ENCODE peak calls at places on chromosomes 4 and X, in seven cellular contexts. O is hippocampal formation; L is iPS-NIHi11; R is NCI-H1092 treated with DMSO at 0.1 percent for 48 hours; Q is CD4-positive, alpha-beta T cell; W is IMR-90; I is D341Med. F is an unnamed sample.

GRCh38 chr4:24770111-24770584 is 25.2 kb upstream of the SOD3 start:
- DNase-seq in I (no peak), Q (no peak), W (peak; percentile 97), L (no peak), R (no peak), O (no peak), F (no peak)

GRCh38 chr4:173284463-173284862 is 49.7 kb downstream of the HMGB2 start:
- DNase-seq in I (no peak), W (no peak), L (no peak), O (no peak), R (no peak), Q (no peak), F (no peak)

GRCh38 chr4:149707862-149708261 is 107.8 kb downstream of the IQCM start:
- DNase-seq in I (no peak), Q (no peak), L (no peak), W (no peak), R (no peak), O (no peak), F (no peak)

GRCh38 chrX:103275947-103276567 is 493 bp downstream of the TCEAL5 start:
- DNase-seq in O (no peak), W (no peak), R (no peak), L (no peak), I (no peak), Q (no peak), F (no peak)

GRCh38 chr4:54657556-54658313 is at the start of gene KIT:
- DNase-seq in I (peak; percentile 79), W (peak; percentile 32), Q (no peak), R (peak; percentile 82), L (peak; percentile 91), O (no peak), F (peak; percentile 91)

GRCh38 chrX:132090370-132091152 is 37.3 kb downstream of the FRMD7 start:
- DNase-seq in I (no peak), R (no peak), O (no peak), L (no peak), Q (no peak), W (no peak), F (no peak)

GRCh38 chr4:99506781-99507180 is 4.0 kb upstream of the C4orf17 start:
- DNase-seq in R (no peak), O (no peak), L (no peak), W (no peak), Q (no peak), I (no peak), F (no peak)

GRCh38 chr4:85061974-85062373 is 95.5 kb upstream of the WDFY3 start:
- DNase-seq in Q (no peak), L (no peak), R (no peak), I (no peak), W (no peak), O (no peak), F (no peak)

GRCh38 chr4:69858683-69859082 is 1.3 kb downstream of the SULT1E1 start:
- DNase-seq in W (no peak), L (peak; percentile 9), I (peak; percentile 17), O (no peak), Q (no peak), R (peak; percentile 2), F (no peak)

GRCh38 chrX:149631293-149632165 is at the start of gene TMEM185A:
- DNase-seq in R (peak; percentile 55), W (peak; percentile 32), L (peak; percentile 77), I (peak; percentile 87), O (peak; percentile 3), Q (peak; percentile 66), F (peak; percentile 94)

GRCh38 chr4:103429283-103429682 is 231.1 kb upstream of the CENPE start:
- DNase-seq in L (peak; percentile 69), I (peak; percentile 28), R (no peak), Q (no peak), O (no peak), W (no peak), F (no peak)

GRCh38 chr4:13219971-13220370 is 264.2 kb downstream of the RAB28 start:
- DNase-seq in O (no peak), I (no peak), L (no peak), Q (no peak), W (no peak), R (no peak), F (no peak)

GRCh38 chrX:14497184-14497666 is 32.1 kb upstream of the GLRA2 start:
- DNase-seq in R (no peak), W (peak; percentile 4), O (no peak), L (no peak), I (no peak), Q (no peak), F (no peak)

GRCh38 chrX:71928856-71929255 is 18.2 kb downstream of the NHSL2 start:
- DNase-seq in L (no peak), Q (no peak), I (no peak), O (no peak), R (no peak), W (no peak), F (no peak)

GRCh38 chrX:38304010-38304409 is 23.3 kb downstream of the RPGR start:
- DNase-seq in Q (no peak), W (peak; percentile 7), L (no peak), R (peak; percentile 3), I (no peak), O (no peak), F (no peak)

GRCh38 chrX:101276238-101276637 is 14.9 kb downstream of the TAF7L start:
- DNase-seq in O (no peak), L (no peak), I (no peak), Q (no peak), R (no peak), W (no peak), F (no peak)

GRCh38 chr4:25767877-25768475 is 94.8 kb downstream of the SEL1L3 start:
- DNase-seq in R (peak; percentile 71), W (peak; percentile 79), Q (no peak), I (peak; percentile 85), L (peak; percentile 66), O (peak; percentile 75), F (no peak)

GRCh38 chr4:85681194-85681803 is 206.3 kb downstream of the ARHGAP24 start:
- DNase-seq in Q (no peak), I (no peak), R (no peak), L (no peak), W (peak; percentile 49), O (peak; percentile 55), F (peak; percentile 67)

GRCh38 chrX:133535066-133535465 is 119.8 kb upstream of the GPC4 start:
- DNase-seq in Q (no peak), R (no peak), O (no peak), L (no peak), W (no peak), I (no peak), F (no peak)

GRCh38 chrX:101759000-101759399 is 99.3 kb upstream of the ARMCX2 start:
- DNase-seq in W (peak; percentile 49), L (peak; percentile 38), Q (peak; percentile 3), O (peak; percentile 14), I (no peak), R (peak; percentile 5), F (no peak)

GRCh38 chr4:41590591-41590990 is 52.6 kb downstream of the LIMCH1 start:
- DNase-seq in O (no peak), I (no peak), Q (no peak), W (no peak), L (peak; percentile 28), R (peak; percentile 86), F (no peak)

GRCh38 chr4:108484187-108484586 is 136.2 kb upstream of the RPL34 start:
- DNase-seq in Q (no peak), W (no peak), O (no peak), L (no peak), R (peak; percentile 27), I (no peak), F (no peak)

GRCh38 chr4:110793890-110794588 is 171.2 kb upstream of the PITX2 start:
- DNase-seq in L (peak; percentile 28), R (no peak), O (no peak), I (peak; percentile 67), W (no peak), Q (no peak), F (no peak)

GRCh38 chr4:26192921-26193894 is 127.6 kb upstream of the RBPJ start:
- DNase-seq in R (no peak), W (no peak), I (no peak), Q (no peak), L (no peak), O (peak; percentile 38), F (no peak)

GRCh38 chr4:112765317-112765989 is 128.5 kb downstream of the LARP7 start:
- DNase-seq in L (peak; percentile 63), W (peak; percentile 18), O (no peak), I (peak; percentile 52), R (peak; percentile 60), Q (no peak), F (no peak)

GRCh38 chr4:166670341-166670740 is 564.0 kb downstream of the SPOCK3 start:
- DNase-seq in W (no peak), O (no peak), Q (no peak), R (no peak), L (no peak), I (no peak), F (no peak)

GRCh38 chr4:57090099-57090498 is 20.1 kb downstream of the IGFBP7 start:
- DNase-seq in Q (no peak), I (no peak), R (no peak), W (no peak), O (no peak), L (no peak), F (no peak)

GRCh38 chr4:73701116-73701515 is 39.3 kb upstream of the CXCL8 start:
- DNase-seq in R (no peak), I (no peak), Q (no peak), W (peak; percentile 32), L (no peak), O (no peak), F (no peak)

GRCh38 chr4:65482410-65482809 is 187.9 kb downstream of the EPHA5 start:
- DNase-seq in R (no peak), L (no peak), O (no peak), W (no peak), Q (no peak), I (no peak), F (no peak)

GRCh38 chr4:121939690-121940089 is 12.2 kb downstream of the TRPC3 start:
- DNase-seq in I (no peak), R (no peak), Q (no peak), L (no peak), W (peak; percentile 12), O (no peak), F (no peak)

GRCh38 chr4:37279894-37280592 is 35.5 kb downstream of the NWD2 start:
- DNase-seq in R (no peak), Q (no peak), I (no peak), W (no peak), O (no peak), L (no peak), F (no peak)

GRCh38 chr4:70315928-70316327 is 18.9 kb upstream of the CABS1 start:
- DNase-seq in R (no peak), O (no peak), I (no peak), L (no peak), Q (no peak), W (no peak), F (no peak)

GRCh38 chr4:123856689-123857545 is 460.3 kb downstream of the SPRY1 start:
- DNase-seq in L (peak; percentile 56), O (no peak), W (peak; percentile 62), Q (no peak), I (no peak), R (no peak), F (no peak)

GRCh38 chr4:96677499-96677898 is 837.6 kb downstream of the PDHA2 start:
- DNase-seq in O (no peak), I (no peak), L (no peak), R (no peak), W (no peak), Q (no peak), F (no peak)

GRCh38 chr4:74376888-74377483 is 12.0 kb downstream of the EREG start:
- DNase-seq in O (peak; percentile 74), L (peak; percentile 48), I (peak; percentile 44), R (peak; percentile 21), Q (no peak), W (peak; percentile 77), F (no peak)

GRCh38 chr4:11072999-11073398 is 355.7 kb downstream of the HS3ST1 start:
- DNase-seq in L (no peak), Q (no peak), R (no peak), O (no peak), I (no peak), W (no peak), F (no peak)

F was measured in upper lobe of left lung.